ENCODE peak calls at places on chromosomes 4 and X, in ten cellular contexts. R is SIG-M5; P is HCT116; Q is smooth muscle cell of the brain vasculature; E is GM03348; C is dorsolateral prefrontal cortex; W is ACHN; O is activated naive CD4-positive, alpha-beta T cell; D is Caki2; F is cardiac fibroblast. H is an unnamed sample.

GRCh38 chr4:71545168-71545567 is 206.3 kb downstream of the SLC4A4 start:
- DNase-seq in R (no peak), P (no peak), Q (peak), E (no peak), C (no peak), W (no peak), O (no peak), D (peak), F (no peak), H (no peak)

GRCh38 chr4:168960716-168961115 is 49.3 kb downstream of the CBR4 start:
- DNase-seq in R (no peak), P (no peak), Q (no peak), E (no peak), C (no peak), W (no peak), O (no peak), D (no peak), F (no peak), H (no peak)

GRCh38 chr4:150063128-150063527 is 15.1 kb upstream of the DCLK2 start:
- DNase-seq in R (no peak), P (no peak), Q (no peak), E (no peak), C (no peak), W (no peak), O (no peak), D (no peak), F (peak), H (no peak)

GRCh38 chr4:101037938-101038413 is 309.4 kb downstream of the PPP3CA start:
- DNase-seq in R (no peak), P (no peak), Q (no peak), E (no peak), C (no peak), W (no peak), O (no peak), D (no peak), F (peak), H (no peak)

GRCh38 chrX:46814966-46815365 is 21.9 kb upstream of the RP2 start:
- DNase-seq in R (no peak), P (no peak), Q (no peak), E (no peak), C (no peak), W (no peak), O (no peak), D (no peak), F (no peak), H (no peak)

GRCh38 chrX:46837543-46838481 is 969 bp downstream of the RP2 start:
- DNase-seq in R (no peak), P (no peak), Q (no peak), E (peak), C (no peak), W (peak), O (no peak), D (peak), F (peak), H (peak)

GRCh38 chr4:121654738-121655137 is 42.0 kb downstream of the ANXA5 start:
- DNase-seq in R (no peak), P (no peak), Q (no peak), E (no peak), C (no peak), W (no peak), O (no peak), D (no peak), F (no peak), H (no peak)

GRCh38 chr4:26263165-26263564 is 57.6 kb upstream of the RBPJ start:
- DNase-seq in R (no peak), P (peak), Q (no peak), E (no peak), C (no peak), W (no peak), O (no peak), D (no peak), F (no peak), H (no peak)

GRCh38 chr4:6287017-6287788 is 17.6 kb downstream of the WFS1 start:
- DNase-seq in R (no peak), P (no peak), Q (no peak), E (no peak), C (no peak), W (no peak), O (no peak), D (no peak), F (no peak), H (no peak)

GRCh38 chrX:134752558-134752957 is 94.3 kb upstream of the PLAC1 start:
- DNase-seq in R (no peak), P (no peak), Q (no peak), E (no peak), C (no peak), W (no peak), O (no peak), D (no peak), F (no peak), H (no peak)

GRCh38 chrX:19388064-19388679 is 44.4 kb downstream of the PDHA1 start:
- DNase-seq in R (no peak), P (no peak), Q (no peak), E (no peak), C (no peak), W (no peak), O (no peak), D (no peak), F (no peak), H (no peak)

GRCh38 chr4:183747931-183748664 is 89.0 kb downstream of the TRAPPC11 start:
- DNase-seq in R (no peak), P (no peak), Q (no peak), E (no peak), C (no peak), W (peak), O (no peak), D (peak), F (no peak), H (no peak)

GRCh38 chrX:136754641-136755040 is 26.1 kb downstream of the ARHGEF6 start:
- DNase-seq in R (no peak), P (no peak), Q (no peak), E (peak), C (no peak), W (no peak), O (no peak), D (no peak), F (peak), H (no peak)

GRCh38 chrX:154761977-154762528 is 611 bp upstream of the DKC1 start:
- DNase-seq in R (no peak), P (no peak), Q (no peak), E (no peak), C (no peak), W (no peak), O (no peak), D (no peak), F (no peak), H (no peak)

GRCh38 chr4:127782025-127782274 is 172 bp upstream of the HSPA4L start:
- DNase-seq in R (no peak), P (peak), Q (peak), E (peak), C (peak), W (peak), O (no peak), D (peak), F (peak), H (no peak)

GRCh38 chrX:14554132-14554715 is 24.9 kb downstream of the GLRA2 start:
- DNase-seq in R (no peak), P (no peak), Q (no peak), E (no peak), C (no peak), W (no peak), O (no peak), D (no peak), F (no peak), H (no peak)

GRCh38 chrX:132559101-132559500 is 70.3 kb upstream of the MBNL3 start:
- DNase-seq in R (no peak), P (no peak), Q (no peak), E (no peak), C (no peak), W (no peak), O (no peak), D (peak), F (no peak), H (no peak)

GRCh38 chr4:168887809-168888208 is 122.2 kb downstream of the CBR4 start:
- DNase-seq in R (no peak), P (no peak), Q (no peak), E (no peak), C (no peak), W (no peak), O (no peak), D (no peak), F (no peak), H (no peak)

GRCh38 chr4:87119965-87120364 is 100.5 kb downstream of the KLHL8 start:
- DNase-seq in R (no peak), P (no peak), Q (no peak), E (no peak), C (no peak), W (no peak), O (no peak), D (peak), F (no peak), H (no peak)

GRCh38 chr4:120299631-120300030 is 233.0 kb upstream of the MAD2L1 start:
- DNase-seq in R (no peak), P (no peak), Q (no peak), E (no peak), C (no peak), W (no peak), O (no peak), D (no peak), F (no peak), H (no peak)

GRCh38 chr4:38804654-38805295 is at the start of gene TLR1:
- DNase-seq in R (peak), P (peak), Q (peak), E (peak), C (no peak), W (peak), O (no peak), D (peak), F (peak), H (no peak)